ENCODE peak calls at places on chromosomes 1 and 21, in four cellular contexts. U, W, Q and Y are unnamed samples.

GRCh38 chr1:110060034-110060661 is 10.3 kb downstream of the ALX3 start:
- DNase-seq in W (no peak), Q (no peak), U (peak), Y (no peak)

GRCh38 chr1:117735045-117735992 is 129.5 kb downstream of the TENT5C start:
- DNase-seq in U (no peak), Q (no peak), W (no peak), Y (no peak)

GRCh38 chr1:66695121-66695520 is 57.1 kb upstream of the DYNLT5 start:
- DNase-seq in U (peak), W (no peak), Q (no peak), Y (no peak)

GRCh38 chr1:228282329-228283042 is 74.6 kb downstream of the OBSCN start:
- DNase-seq in W (peak), U (no peak), Q (no peak), Y (no peak)

GRCh38 chr21:42444745-42445059 is 41.0 kb downstream of the UBASH3A start:
- DNase-seq in U (no peak), W (no peak), Q (no peak), Y (no peak)

GRCh38 chr1:204254031-204254661 is 40.4 kb upstream of the GOLT1A start:
- DNase-seq in Q (peak), W (peak), U (peak), Y (no peak)

GRCh38 chr1:43853161-43853921 is 80.3 kb upstream of the ARTN start:
- DNase-seq in W (no peak), U (no peak), Q (no peak), Y (peak)

GRCh38 chr1:87178451-87178850 is 150.2 kb upstream of the LMO4 start:
- DNase-seq in W (no peak), U (no peak), Q (no peak), Y (no peak)

GRCh38 chr1:209190591-209191241 is 392.8 kb upstream of the CAMK1G start:
- DNase-seq in U (peak), W (peak), Q (no peak), Y (no peak)

GRCh38 chr1:53395671-53396215 is 63.5 kb upstream of the DMRTB1 start:
- DNase-seq in W (no peak), Q (no peak), U (no peak), Y (peak)

GRCh38 chr1:43952731-43953350 is 6.1 kb downstream of the IPO13 start:
- DNase-seq in Q (no peak), W (no peak), U (peak), Y (peak)

GRCh38 chr1:21818661-21819060 is 6.6 kb downstream of the LDLRAD2 start:
- DNase-seq in W (no peak), Q (no peak), U (peak), Y (no peak)

GRCh38 chr1:228939881-228940392 is 204.7 kb downstream of the RHOU start:
- DNase-seq in U (no peak), W (no peak), Q (no peak), Y (no peak)

GRCh38 chr1:54127594-54127993 is 25.2 kb downstream of the CDCP2 start:
- DNase-seq in Q (no peak), W (no peak), U (no peak), Y (no peak)

GRCh38 chr1:186605762-186606350 is 74.4 kb downstream of the PTGS2 start:
- DNase-seq in U (peak), W (no peak), Q (peak), Y (no peak)

GRCh38 chr1:152953761-152954160 is 6.8 kb downstream of the SPRR5 start:
- DNase-seq in W (no peak), Q (no peak), U (no peak), Y (no peak)

GRCh38 chr1:113930499-113931161 is 1.5 kb downstream of the HIPK1 start:
- DNase-seq in U (peak), W (no peak), Q (no peak), Y (no peak)

GRCh38 chr1:48596036-48596435 is 124.0 kb upstream of the SPATA6 start:
- DNase-seq in U (peak), W (no peak), Q (no peak), Y (no peak)

GRCh38 chr1:25666437-25666836 is 49.8 kb downstream of the MAN1C1 start:
- DNase-seq in Q (no peak), U (no peak), W (no peak), Y (no peak)

GRCh38 chr1:247530785-247531184 is 5.5 kb downstream of the OR2C3 start:
- DNase-seq in Q (no peak), U (no peak), W (no peak), Y (no peak)

GRCh38 chr1:98005326-98006010 is 84.6 kb upstream of the DPYD start:
- DNase-seq in U (no peak), W (no peak), Q (no peak), Y (no peak)

GRCh38 chr1:109796484-109797305 is 33.0 kb upstream of the EPS8L3 start:
- DNase-seq in Q (no peak), W (no peak), U (no peak), Y (no peak)

GRCh38 chr1:15128520-15129313 is 24.8 kb upstream of the TMEM51 start:
- DNase-seq in Q (no peak), U (peak), W (peak), Y (peak)

GRCh38 chr1:213464786-213465460 is 413.9 kb downstream of the RPS6KC1 start:
- DNase-seq in U (no peak), Q (no peak), W (no peak), Y (no peak)

GRCh38 chr1:65979145-65979544 is 186.4 kb downstream of the PDE4B start:
- DNase-seq in U (no peak), Q (no peak), W (no peak), Y (no peak)

GRCh38 chr1:50538476-50538875 is 115.2 kb upstream of the DMRTA2 start:
- DNase-seq in W (no peak), Q (no peak), U (no peak), Y (no peak)

GRCh38 chr1:194369060-194369459 is 1182.6 kb upstream of the B3GALT2 start:
- DNase-seq in Q (no peak), W (no peak), U (no peak), Y (no peak)

GRCh38 chr1:162021124-162021523 is 2.5 kb downstream of the OLFML2B start:
- DNase-seq in U (no peak), Q (no peak), W (no peak), Y (no peak)

GRCh38 chr1:108865316-108865910 is 8.5 kb upstream of the AKNAD1 start:
- DNase-seq in W (no peak), Q (no peak), U (no peak), Y (no peak)

GRCh38 chr21:36087362-36088138 is 17.7 kb downstream of the CBR1 start:
- DNase-seq in W (no peak), U (peak), Q (no peak), Y (no peak)

GRCh38 chr1:55679971-55680370 is 464.8 kb upstream of the USP24 start:
- DNase-seq in U (no peak), W (no peak), Q (peak), Y (no peak)